ENCODE peak calls at places on chromosomes 7 and 10, in nine cellular contexts. Y, O, S, E, X, J, U, K and B are unnamed samples. For H3K4me1, the result is how much of the 10 kb centered on the place peaks cover.

GRCh38 chr10:128727114-128727513 is 600.9 kb upstream of the MKI67 start:
- DNase-seq in Y (no peak), O (no peak), S (no peak), E (no peak), X (no peak), J (no peak), U (no peak), K (no peak), B (no peak)

GRCh38 chr7:73895626-73896025 is 34.7 kb downstream of the TMEM270 start:
- DNase-seq in Y (no peak), O (no peak), S (no peak), E (no peak), X (no peak), J (no peak), U (no peak), K (no peak), B (no peak)

GRCh38 chr10:126380352-126381076 is 7.8 kb downstream of the ADAM12 start:
- DNase-seq in Y (no peak), O (no peak), S (no peak), E (no peak), X (no peak), J (peak), U (no peak), K (no peak), B (no peak)

GRCh38 chr10:56383806-56384205 is 22.7 kb upstream of the ZWINT start:
- DNase-seq in Y (no peak), O (no peak), S (no peak), E (no peak), X (no peak), J (no peak), U (no peak), K (no peak), B (no peak)

GRCh38 chr7:1851731-1852531 is 181.9 kb downstream of the ELFN1 start:
- DNase-seq in Y (no peak), O (peak), S (no peak), E (peak), X (no peak), J (no peak), U (no peak), K (peak), B (no peak)

GRCh38 chr7:105718511-105718925 is 137.2 kb upstream of the EFCAB10 start:
- DNase-seq in Y (no peak), O (no peak), S (peak), E (peak), X (no peak), J (no peak), U (no peak), K (peak), B (no peak)

GRCh38 chr7:70017371-70017770 is 419.1 kb downstream of the AUTS2 start:
- DNase-seq in Y (no peak), O (no peak), S (no peak), E (no peak), X (no peak), J (no peak), U (no peak), K (no peak), B (no peak)

GRCh38 chr7:139902436-139903102 is 73.5 kb downstream of the TBXAS1 start:
- DNase-seq in Y (no peak), O (no peak), S (no peak), E (no peak), X (no peak), J (peak), U (no peak), K (no peak), B (no peak)

GRCh38 chr7:139542308-139543151 is 19.0 kb downstream of the CLEC2L start:
- DNase-seq in Y (no peak), O (no peak), S (no peak), E (no peak), X (no peak), J (no peak), U (no peak), K (no peak), B (no peak)

GRCh38 chr7:7122701-7123281 is 59.6 kb upstream of the C1GALT1 start:
- DNase-seq in Y (no peak), O (no peak), S (no peak), E (no peak), X (no peak), J (peak), U (no peak), K (no peak), B (no peak)

GRCh38 chr10:70132098-70133029 is at the start of gene AIFM2:
- DNase-seq in Y (peak), O (peak), S (peak), E (peak), X (no peak), J (peak), U (peak), K (peak), B (peak)

GRCh38 chr10:31554556-31554955 is 235.5 kb downstream of the ZEB1 start:
- DNase-seq in Y (no peak), O (no peak), S (no peak), E (no peak), X (no peak), J (peak), U (no peak), K (no peak), B (no peak)

GRCh38 chr7:134676743-134677142 is 30.1 kb downstream of the BPGM start:
- DNase-seq in Y (no peak), O (no peak), S (no peak), E (no peak), X (no peak), J (no peak), U (no peak), K (no peak), B (no peak)

GRCh38 chr7:12951397-12951801 is 264.0 kb downstream of the ARL4A start:
- DNase-seq in Y (no peak), O (no peak), S (no peak), E (no peak), X (no peak), J (peak), U (no peak), K (no peak), B (no peak)

GRCh38 chr7:43454936-43455518 is 127.9 kb upstream of the STK17A start:
- DNase-seq in Y (peak), O (no peak), S (no peak), E (no peak), X (no peak), J (peak), U (no peak), K (no peak), B (no peak)

GRCh38 chr10:79127151-79127961 is 58.6 kb downstream of the ZMIZ1 start:
- DNase-seq in Y (no peak), O (no peak), S (peak), E (peak), X (no peak), J (peak), U (peak), K (peak), B (no peak)

GRCh38 chr10:119306514-119306951 is 99.2 kb downstream of the GRK5 start:
- DNase-seq in Y (peak), O (peak), S (no peak), E (no peak), X (peak), J (no peak), U (no peak), K (no peak), B (peak)

GRCh38 chr7:4712371-4713182 is 30.5 kb downstream of the FOXK1 start:
- DNase-seq in Y (no peak), O (no peak), S (no peak), E (no peak), X (no peak), J (peak), U (no peak), K (no peak), B (no peak)

GRCh38 chr7:70540641-70541040 is 591.3 kb upstream of the GALNT17 start:
- DNase-seq in Y (no peak), O (no peak), S (no peak), E (no peak), X (no peak), J (no peak), U (no peak), K (no peak), B (no peak)

GRCh38 chr7:138916731-138917130 is 64.5 kb downstream of the KIAA1549 start:
- DNase-seq in Y (no peak), O (no peak), S (no peak), E (no peak), X (no peak), J (no peak), U (no peak), K (no peak), B (no peak)

GRCh38 chr7:48637382-48637781 is 287.0 kb upstream of the CDC14C start:
- DNase-seq in Y (no peak), O (no peak), S (no peak), E (no peak), X (no peak), J (no peak), U (no peak), K (no peak), B (no peak)

GRCh38 chr7:142908921-142909870 is 23.7 kb upstream of the TRPV6 start:
- DNase-seq in Y (peak), O (no peak), S (no peak), E (no peak), X (no peak), J (no peak), U (no peak), K (no peak), B (no peak)

GRCh38 chr7:95209778-95210177 is 114.6 kb downstream of the PON1 start:
- DNase-seq in Y (no peak), O (no peak), S (no peak), E (no peak), X (no peak), J (no peak), U (no peak), K (no peak), B (no peak)

GRCh38 chr10:60978287-60979115 is 34.5 kb upstream of the RHOBTB1 start:
- DNase-seq in Y (no peak), O (no peak), S (no peak), E (no peak), X (no peak), J (peak), U (no peak), K (no peak), B (no peak)

GRCh38 chr7:706721-707120 is 19.8 kb upstream of the DNAAF5 start:
- DNase-seq in Y (no peak), O (no peak), S (no peak), E (no peak), X (no peak), J (no peak), U (peak), K (no peak), B (no peak)

GRCh38 chr7:5629941-5630340 is 151.5 kb downstream of the RNF216 start:
- DNase-seq in Y (no peak), O (peak), S (no peak), E (no peak), X (no peak), J (peak), U (no peak), K (peak), B (no peak)

GRCh38 chr10:49389331-49389920 is 6.5 kb downstream of the DRGX start:
- DNase-seq in Y (no peak), O (no peak), S (no peak), E (no peak), X (no peak), J (no peak), U (no peak), K (no peak), B (no peak)

GRCh38 chr10:132560248-132560731 is 22.7 kb downstream of the INPP5A start:
- DNase-seq in Y (no peak), O (no peak), S (no peak), E (no peak), X (no peak), J (peak), U (no peak), K (no peak), B (no peak)

GRCh38 chr10:73044378-73045285 is 52.0 kb downstream of the P4HA1 start:
- DNase-seq in Y (no peak), O (no peak), S (no peak), E (no peak), X (no peak), J (peak), U (no peak), K (no peak), B (no peak)

GRCh38 chr7:96075510-96076349 is 246.2 kb downstream of the SLC25A13 start:
- DNase-seq in Y (peak), O (peak), S (peak), E (peak), X (no peak), J (peak), U (peak), K (peak), B (peak)

GRCh38 chr7:124566576-124566975 is 199.0 kb downstream of the GPR37 start:
- DNase-seq in Y (no peak), O (no peak), S (no peak), E (no peak), X (no peak), J (peak), U (no peak), K (no peak), B (no peak)

GRCh38 chr7:17493451-17493850 is 195.0 kb downstream of the AHR start:
- DNase-seq in Y (no peak), O (no peak), S (no peak), E (no peak), X (no peak), J (no peak), U (no peak), K (no peak), B (no peak)

GRCh38 chr7:6705959-6706665 is 635 bp downstream of the ZNF12 start:
- DNase-seq in Y (peak), O (peak), S (peak), E (peak), X (no peak), J (peak), U (peak), K (peak), B (peak)

GRCh38 chr7:94980418-94981142 is 73.2 kb downstream of the PPP1R9A start:
- DNase-seq in Y (no peak), O (no peak), S (no peak), E (no peak), X (no peak), J (no peak), U (no peak), K (no peak), B (no peak)

GRCh38 chr10:813286-813685 is 118.2 kb downstream of the LARP4B start:
- DNase-seq in Y (no peak), O (no peak), S (no peak), E (no peak), X (no peak), J (no peak), U (no peak), K (no peak), B (no peak)

DNA sequence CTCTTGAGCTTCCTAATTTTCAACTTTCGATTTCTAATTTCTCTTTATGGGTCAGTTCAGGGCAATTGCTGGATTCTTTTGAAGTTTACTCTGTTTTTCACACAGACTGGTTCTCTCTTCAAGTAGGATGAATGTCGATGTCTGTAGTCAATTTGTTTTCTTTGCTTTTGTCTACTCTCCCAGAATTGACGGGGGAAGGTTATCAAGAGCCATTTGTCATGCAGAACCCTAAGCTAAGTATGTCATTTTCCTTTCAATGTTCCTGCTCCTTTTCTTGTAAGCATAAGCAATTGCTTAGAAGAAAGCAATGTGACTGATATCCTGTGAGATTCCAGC is 53.7 kb downstream of the SLC39A12 start:
- DNase-seq in Y (no peak), O (no peak), S (no peak), E (no peak), X (no peak), J (no peak), U (no peak), K (no peak), B (no peak)
- H3K4me3 ChIP-seq in Y (no peak), O (no peak), S (peak), E (no peak), X (no peak), J (peak), U (no peak), K (no peak), B (no peak)

DNA sequence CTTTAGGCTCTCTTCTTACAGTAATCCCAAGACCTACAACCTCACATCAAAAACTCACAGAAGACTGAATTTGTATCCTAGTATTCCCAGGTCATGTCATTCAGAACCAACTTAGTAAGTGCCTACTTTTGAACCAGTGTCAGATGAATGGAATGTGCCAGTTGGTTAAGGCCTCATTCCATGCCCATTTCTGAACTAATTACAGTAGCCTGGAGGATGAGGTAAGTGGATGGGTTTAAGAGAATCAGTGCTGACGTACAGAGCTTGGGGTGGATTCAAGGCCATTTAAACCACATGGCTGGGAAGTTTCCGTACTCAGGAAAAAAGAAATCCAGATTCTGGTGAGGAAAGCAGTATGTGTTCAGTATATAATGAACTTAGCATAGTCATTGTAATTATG is 21.9 kb upstream of the FOXP2 start:
- DNase-seq in Y (no peak), O (no peak), S (no peak), E (no peak), X (no peak), J (no peak), U (no peak), K (no peak), B (no peak)
- H3K27ac ChIP-seq in Y (no peak), O (no peak), S (no peak), E (no peak), X (no peak), J (no peak), U (no peak), K (peak), B (no peak)

DNA sequence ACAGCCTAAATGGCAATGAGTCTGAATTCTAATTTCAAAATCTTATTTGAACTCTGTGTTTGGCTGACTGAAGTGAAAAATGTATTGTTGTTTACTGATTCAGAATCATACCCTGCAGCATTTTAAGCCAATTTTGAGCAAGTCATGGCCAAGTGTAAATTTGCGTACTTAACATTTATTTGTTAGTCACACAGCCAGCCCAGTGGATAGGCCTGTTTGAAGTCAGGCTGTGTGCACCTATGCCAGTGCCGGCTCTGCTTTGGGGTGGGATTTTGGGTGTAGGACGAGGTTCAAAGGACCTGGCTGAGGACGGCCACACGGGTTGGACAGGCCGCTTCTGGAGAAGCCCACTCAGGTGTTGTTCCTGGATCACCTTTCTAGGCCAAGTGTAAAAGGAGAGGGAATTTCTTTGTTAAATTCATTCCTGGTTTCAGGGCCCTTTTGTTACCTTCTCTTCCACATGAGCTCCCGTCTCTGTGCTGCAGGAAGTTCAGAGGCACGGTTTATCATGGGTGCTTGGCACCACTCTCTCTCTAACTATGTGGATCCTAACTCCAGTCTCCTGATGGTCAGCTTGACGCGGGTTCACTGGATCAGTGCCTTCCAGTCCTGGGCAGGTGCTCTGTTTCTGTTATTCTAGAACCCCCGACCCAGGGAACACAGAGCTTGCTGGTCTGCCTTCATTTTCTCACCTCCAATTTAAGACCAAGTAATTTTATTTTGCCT is 84.7 kb downstream of the CCNY start:
- DNase-seq in Y (no peak), O (no peak), S (no peak), E (no peak), X (no peak), J (no peak), U (no peak), K (no peak), B (no peak)
- H3K4me1 ChIP-seq in Y (under half), O (under half), S (half or more), E (under half), X (under half), J (under half), U (under half), K (half or more), B (under half)

GRCh38 chr7:47638679-47639306 is 56.9 kb upstream of the TNS3 start:
- DNase-seq in Y (no peak), O (no peak), S (no peak), E (no peak), X (no peak), J (peak), U (peak), K (no peak), B (no peak)

GRCh38 chr7:47636111-47636692 is 54.3 kb upstream of the TNS3 start:
- DNase-seq in Y (no peak), O (no peak), S (no peak), E (no peak), X (no peak), J (no peak), U (no peak), K (no peak), B (no peak)

GRCh38 chr7:47635091-47636090 is 53.5 kb upstream of the TNS3 start:
- DNase-seq in Y (no peak), O (no peak), S (no peak), E (peak), X (no peak), J (no peak), U (peak), K (no peak), B (no peak)

GRCh38 chr7:47634273-47634672 is 52.4 kb upstream of the TNS3 start:
- DNase-seq in Y (no peak), O (no peak), S (no peak), E (no peak), X (no peak), J (peak), U (no peak), K (no peak), B (no peak)

GRCh38 chr7:47636693-47637175 is 54.8 kb upstream of the TNS3 start:
- DNase-seq in Y (no peak), O (no peak), S (no peak), E (no peak), X (no peak), J (no peak), U (no peak), K (no peak), B (no peak)
- H3K4me3 ChIP-seq in Y (no peak), O (no peak), S (no peak), E (no peak), X (peak), J (no peak), U (no peak), K (no peak), B (no peak)